ENCODE peak calls at places on chromosomes 7 and 10, in nine cellular contexts. Z, B, L, W, K, Y, F, P and A are unnamed samples.

GRCh38 chr7:159117366-159118219 is 27.1 kb downstream of the VIPR2 start:
- DNase-seq in Z (no peak), K (no peak), F (no peak), W (no peak), L (no peak), Y (peak), B (no peak), P (no peak), A (no peak)

GRCh38 chr10:30827531-30828120 is 198.1 kb upstream of the LYZL2 start:
- DNase-seq in F (no peak), K (no peak), W (no peak), B (no peak), Y (no peak), Z (no peak), L (peak), P (no peak), A (no peak)

GRCh38 chr7:78020874-78021249 is 222.3 kb downstream of the PHTF2 start:
- DNase-seq in F (no peak), Y (no peak), K (no peak), W (no peak), B (no peak), P (no peak), Z (no peak), L (no peak), A (no peak)

GRCh38 chr10:61486738-61487396 is 33.7 kb upstream of the TMEM26 start:
- DNase-seq in P (no peak), L (peak), W (no peak), Z (no peak), B (no peak), K (no peak), F (peak), Y (no peak), A (no peak)

GRCh38 chr7:128108641-128109423 is 77.6 kb upstream of the LRRC4 start:
- DNase-seq in Y (peak), F (no peak), P (no peak), K (no peak), B (no peak), L (no peak), W (peak), Z (no peak), A (no peak)

GRCh38 chr10:103716206-103717160 is 138.9 kb downstream of the SH3PXD2A start:
- DNase-seq in Y (peak), F (no peak), B (no peak), W (no peak), P (no peak), Z (no peak), K (no peak), L (peak), A (peak)

GRCh38 chr7:2009541-2010001 is 223.2 kb downstream of the MAD1L1 start:
- DNase-seq in L (peak), Y (no peak), F (no peak), W (peak), K (no peak), Z (no peak), P (no peak), B (no peak), A (no peak)

GRCh38 chr7:155994253-155994811 is 182.1 kb upstream of the SHH start:
- DNase-seq in K (no peak), Z (no peak), L (no peak), P (no peak), Y (peak), W (no peak), B (no peak), F (no peak), A (no peak)

GRCh38 chr7:32588657-32589056 is 93.4 kb downstream of the AVL9 start:
- DNase-seq in P (peak), F (peak), Y (no peak), K (peak), L (peak), W (no peak), B (no peak), Z (no peak), A (peak)

GRCh38 chr10:74310652-74311257 is 159.7 kb downstream of the ADK start:
- DNase-seq in W (no peak), Z (no peak), Y (no peak), B (no peak), F (no peak), K (no peak), L (no peak), P (no peak), A (no peak)

GRCh38 chr7:93765475-93765874 is 125.1 kb downstream of the TFPI2 start:
- DNase-seq in B (no peak), Y (no peak), L (no peak), K (no peak), P (no peak), F (no peak), Z (no peak), W (no peak), A (no peak)

GRCh38 chr10:100742067-100742771 is 3.2 kb upstream of the PAX2 start:
- DNase-seq in B (no peak), F (no peak), W (peak), Y (no peak), L (no peak), P (no peak), Z (no peak), K (no peak), A (no peak)

GRCh38 chr7:100111156-100111555 is 8.0 kb downstream of the TAF6 start:
- DNase-seq in P (no peak), W (no peak), Y (no peak), L (no peak), K (no peak), F (no peak), B (no peak), Z (no peak), A (no peak)

GRCh38 chr10:128078136-128078969 is 47.9 kb downstream of the MKI67 start:
- DNase-seq in Z (no peak), K (peak), W (peak), L (peak), B (no peak), F (peak), Y (no peak), P (peak), A (peak)